ENCODE peak calls at places on chromosome 1, in eight cellular contexts. One of them, this sample, is unnamed.
A peak's percentile ranks its signal among the peaks of the same experiment; 100 is the strongest.

GRCh38 chr1:85576642-85577420 is 3.7 kb upstream of the CCN1 start:
- DNase-seq in occipital lobe: no peak
- DNase-seq in psoas muscle: peak; percentile 93
- DNase-seq in nephron progenitor cell: peak; percentile 92
- DNase-seq in HT1080: peak; percentile 83
- DNase-seq in WTC11: peak; percentile 83
- DNase-seq in COR-L47: peak; percentile 39
- DNase-seq in NCI-H1694 treated with DMSO at 0.1 percent for 48 hours: peak; percentile 40
- DNase-seq in this sample: no peak

GRCh38 chr1:247401310-247402098 is 14.5 kb upstream of the NLRP3 start:
- DNase-seq in occipital lobe: no peak
- DNase-seq in psoas muscle: no peak
- DNase-seq in nephron progenitor cell: no peak
- DNase-seq in HT1080: peak; percentile 26
- DNase-seq in WTC11: no peak
- DNase-seq in COR-L47: no peak
- DNase-seq in NCI-H1694 treated with DMSO at 0.1 percent for 48 hours: no peak
- DNase-seq in this sample: peak; percentile 33

GRCh38 chr1:99968214-99968613 is 1.6 kb upstream of the SLC35A3 start:
- DNase-seq in occipital lobe: no peak
- DNase-seq in psoas muscle: no peak
- DNase-seq in nephron progenitor cell: no peak
- DNase-seq in HT1080: no peak
- DNase-seq in WTC11: no peak
- DNase-seq in COR-L47: no peak
- DNase-seq in NCI-H1694 treated with DMSO at 0.1 percent for 48 hours: no peak
- DNase-seq in this sample: no peak

GRCh38 chr1:172761581-172762025 is 102.7 kb downstream of the FASLG start:
- DNase-seq in occipital lobe: no peak
- DNase-seq in psoas muscle: no peak
- DNase-seq in nephron progenitor cell: no peak
- DNase-seq in HT1080: peak; percentile 62
- DNase-seq in WTC11: no peak
- DNase-seq in COR-L47: no peak
- DNase-seq in NCI-H1694 treated with DMSO at 0.1 percent for 48 hours: no peak
- DNase-seq in this sample: no peak

GRCh38 chr1:19028110-19028509 is 71.6 kb upstream of the IFFO2 start:
- DNase-seq in occipital lobe: no peak
- DNase-seq in psoas muscle: no peak
- DNase-seq in nephron progenitor cell: no peak
- DNase-seq in HT1080: no peak
- DNase-seq in WTC11: peak; percentile 28
- DNase-seq in COR-L47: peak; percentile 58
- DNase-seq in NCI-H1694 treated with DMSO at 0.1 percent for 48 hours: no peak
- DNase-seq in this sample: no peak

GRCh38 chr1:54768093-54768492 is 3.8 kb upstream of the PARS2 start:
- DNase-seq in occipital lobe: no peak
- DNase-seq in psoas muscle: no peak
- DNase-seq in nephron progenitor cell: no peak
- DNase-seq in HT1080: no peak
- DNase-seq in WTC11: no peak
- DNase-seq in COR-L47: no peak
- DNase-seq in NCI-H1694 treated with DMSO at 0.1 percent for 48 hours: no peak
- DNase-seq in this sample: no peak

GRCh38 chr1:247211339-247211738 is 39.5 kb upstream of the ZNF124 start:
- DNase-seq in occipital lobe: no peak
- DNase-seq in psoas muscle: no peak
- DNase-seq in nephron progenitor cell: no peak
- DNase-seq in HT1080: no peak
- DNase-seq in WTC11: no peak
- DNase-seq in COR-L47: no peak
- DNase-seq in NCI-H1694 treated with DMSO at 0.1 percent for 48 hours: no peak
- DNase-seq in this sample: no peak

GRCh38 chr1:97832490-97832889 is 88.3 kb downstream of the DPYD start:
- DNase-seq in occipital lobe: no peak
- DNase-seq in psoas muscle: peak; percentile 52
- DNase-seq in nephron progenitor cell: no peak
- DNase-seq in HT1080: no peak
- DNase-seq in WTC11: no peak
- DNase-seq in COR-L47: peak; percentile 88
- DNase-seq in NCI-H1694 treated with DMSO at 0.1 percent for 48 hours: peak; percentile 99
- DNase-seq in this sample: peak; percentile 33

GRCh38 chr1:30525631-30525979 is 197.8 kb downstream of the MATN1 start:
- DNase-seq in occipital lobe: no peak
- DNase-seq in psoas muscle: no peak
- DNase-seq in nephron progenitor cell: no peak
- DNase-seq in HT1080: no peak
- DNase-seq in WTC11: no peak
- DNase-seq in COR-L47: no peak
- DNase-seq in NCI-H1694 treated with DMSO at 0.1 percent for 48 hours: no peak
- DNase-seq in this sample: no peak

GRCh38 chr1:229114781-229115417 is 156.0 kb upstream of the RAB4A start:
- DNase-seq in occipital lobe: no peak
- DNase-seq in psoas muscle: no peak
- DNase-seq in nephron progenitor cell: peak; percentile 51
- DNase-seq in HT1080: no peak
- DNase-seq in WTC11: no peak
- DNase-seq in COR-L47: no peak
- DNase-seq in NCI-H1694 treated with DMSO at 0.1 percent for 48 hours: peak; percentile 73
- DNase-seq in this sample: no peak

GRCh38 chr1:108692724-108693655 is 880 bp downstream of the PRPF38B start:
- DNase-seq in occipital lobe: no peak
- DNase-seq in psoas muscle: peak; percentile 56
- DNase-seq in nephron progenitor cell: peak; percentile 27
- DNase-seq in HT1080: peak; percentile 68
- DNase-seq in WTC11: no peak
- DNase-seq in COR-L47: peak; percentile 45
- DNase-seq in NCI-H1694 treated with DMSO at 0.1 percent for 48 hours: peak; percentile 71
- DNase-seq in this sample: no peak

GRCh38 chr1:116168277-116169032 is 57.3 kb downstream of the MAB21L3 start:
- DNase-seq in occipital lobe: peak; percentile 37
- DNase-seq in psoas muscle: peak; percentile 92
- DNase-seq in nephron progenitor cell: peak; percentile 91
- DNase-seq in HT1080: peak; percentile 58
- DNase-seq in WTC11: peak; percentile 85
- DNase-seq in COR-L47: peak; percentile 39
- DNase-seq in NCI-H1694 treated with DMSO at 0.1 percent for 48 hours: no peak
- DNase-seq in this sample: no peak

GRCh38 chr1:220843481-220844011 is 35.7 kb upstream of the HLX start:
- DNase-seq in occipital lobe: no peak
- DNase-seq in psoas muscle: no peak
- DNase-seq in nephron progenitor cell: no peak
- DNase-seq in HT1080: no peak
- DNase-seq in WTC11: no peak
- DNase-seq in COR-L47: no peak
- DNase-seq in NCI-H1694 treated with DMSO at 0.1 percent for 48 hours: no peak
- DNase-seq in this sample: no peak